ENCODE peak calls at places on chromosome 13, in nine cellular contexts. Z, O, M, D, V, I, F, A and C are unnamed samples.
A peak's percentile ranks its signal among the peaks of the same experiment; 100 is the strongest.

GRCh38 chr13:100361504-100361903 is 227.1 kb downstream of the GGACT start:
- DNase-seq in A (no peak), O (no peak), F (no peak), Z (no peak), V (no peak), M (no peak), D (no peak), I (no peak), C (no peak)

GRCh38 chr13:97259787-97260641 is 37.9 kb downstream of the MBNL2 start:
- DNase-seq in D (no peak), I (peak; percentile 53), V (no peak), Z (no peak), O (no peak), M (no peak), A (no peak), F (no peak), C (no peak)

GRCh38 chr13:112638157-112638750 is 50.3 kb upstream of the TUBGCP3 start:
- DNase-seq in D (no peak), O (no peak), A (no peak), Z (no peak), I (no peak), F (no peak), M (no peak), V (no peak), C (no peak)

GRCh38 chr13:98427331-98427995 is 149.4 kb downstream of the STK24 start:
- DNase-seq in Z (no peak), A (no peak), M (no peak), V (no peak), F (no peak), O (no peak), D (no peak), I (no peak), C (no peak)

GRCh38 chr13:113105032-113105993 is at the start of gene F7:
- DNase-seq in A (no peak), M (no peak), I (no peak), O (no peak), Z (no peak), V (no peak), F (no peak), D (no peak), C (no peak)

GRCh38 chr13:42574011-42574410 is at the start of gene TNFSF11:
- DNase-seq in D (peak; percentile 72), M (peak; percentile 31), F (peak; percentile 29), V (no peak), A (peak; percentile 13), Z (no peak), O (no peak), I (no peak), C (peak; percentile 59)

GRCh38 chr13:46180393-46180792 is 1.6 kb downstream of the LCP1 start:
- DNase-seq in Z (no peak), O (no peak), A (no peak), D (no peak), M (no peak), V (no peak), F (no peak), I (no peak), C (no peak)

GRCh38 chr13:45847554-45848224 is 3.9 kb downstream of the SIAH3 start:
- DNase-seq in A (peak; percentile 47), D (peak; percentile 36), O (peak; percentile 26), I (no peak), M (no peak), V (peak; percentile 22), Z (no peak), F (no peak), C (no peak)

GRCh38 chr13:48828962-48829405 is 146.7 kb upstream of the FNDC3A start:
- DNase-seq in M (no peak), I (no peak), Z (no peak), F (peak; percentile 6), V (no peak), D (no peak), A (no peak), O (no peak), C (no peak)

GRCh38 chr13:83883061-83883523 is 818 bp upstream of the SLITRK1 start:
- DNase-seq in V (no peak), I (no peak), Z (no peak), F (no peak), D (no peak), M (no peak), A (no peak), O (no peak), C (no peak)

GRCh38 chr13:44191504-44192171 is 182.0 kb upstream of the SERP2 start:
- DNase-seq in A (peak; percentile 23), M (no peak), O (peak; percentile 43), I (no peak), Z (no peak), F (peak; percentile 58), V (no peak), D (peak; percentile 36), C (no peak)

GRCh38 chr13:46804391-46804815 is 7.4 kb upstream of the ESD start:
- DNase-seq in V (no peak), M (no peak), Z (no peak), O (no peak), I (peak; percentile 95), A (no peak), D (no peak), F (no peak), C (no peak)

GRCh38 chr13:40895715-40896184 is 106.3 kb downstream of the SLC25A15 start:
- DNase-seq in V (no peak), I (no peak), A (no peak), F (no peak), M (no peak), Z (no peak), O (no peak), D (no peak), C (no peak)

GRCh38 chr13:43303040-43303729 is 279.8 kb downstream of the DNAJC15 start:
- DNase-seq in O (peak; percentile 78), Z (no peak), D (peak; percentile 19), I (no peak), M (peak; percentile 64), F (peak; percentile 79), A (no peak), V (peak; percentile 57), C (peak; percentile 21)

GRCh38 chr13:112204376-112204775 is 137.4 kb downstream of the SOX1 start:
- DNase-seq in V (no peak), F (no peak), Z (no peak), D (no peak), M (no peak), I (no peak), O (no peak), A (no peak), C (no peak)

GRCh38 chr13:46012404-46012803 is 40.1 kb downstream of the ZC3H13 start:
- DNase-seq in F (no peak), A (no peak), D (no peak), V (no peak), O (no peak), I (no peak), M (no peak), Z (no peak), C (no peak)

GRCh38 chr13:83773961-83774360 is 108.3 kb downstream of the SLITRK1 start:
- DNase-seq in M (no peak), F (no peak), V (no peak), I (no peak), D (no peak), O (no peak), A (no peak), Z (no peak), C (no peak)

GRCh38 chr13:79972066-79972569 is 368.8 kb downstream of the SPRY2 start:
- DNase-seq in V (no peak), M (no peak), F (no peak), I (no peak), D (no peak), Z (no peak), A (no peak), O (no peak), C (no peak)

GRCh38 chr13:79973533-79973963 is 367.4 kb downstream of the SPRY2 start:
- DNase-seq in F (peak; percentile 2), D (peak; percentile 9), A (no peak), I (no peak), M (no peak), Z (no peak), V (peak; percentile 22), O (no peak), C (peak; percentile 9)
- TF ChIP-seq CTCF in F (peak; percentile 60), D (peak; percentile 29), A (no peak), I (no peak), M (peak; percentile 72), Z (peak; percentile 41), V (peak; percentile 35), O (peak; percentile 35), C (peak; percentile 25)

GRCh38 chr13:25933520-25933919 is 118.3 kb downstream of the SHISA2 start:
- DNase-seq in A (no peak), Z (no peak), V (no peak), O (no peak), I (no peak), D (no peak), F (no peak), M (no peak), C (no peak)
- TF ChIP-seq CTCF in A (no peak), Z (no peak), V (no peak), O (no peak), I (no peak), D (no peak), F (no peak), M (no peak), C (no peak)

GRCh38 chr13:109148243-109148642 is 518.8 kb downstream of the MYO16 start:
- DNase-seq in Z (no peak), M (no peak), F (no peak), O (no peak), V (no peak), A (no peak), I (no peak), D (no peak), C (no peak)

GRCh38 chr13:109146912-109147624 is 517.7 kb downstream of the MYO16 start:
- DNase-seq in I (no peak), Z (no peak), O (no peak), D (no peak), M (no peak), F (peak; percentile 45), V (no peak), A (no peak), C (no peak)

GRCh38 chr13:109146393-109146792 is 517.0 kb downstream of the MYO16 start:
- DNase-seq in Z (no peak), F (no peak), D (no peak), A (no peak), V (no peak), I (no peak), O (no peak), M (no peak), C (no peak)

GRCh38 chr13:109144693-109145437 is 515.5 kb downstream of the MYO16 start:
- DNase-seq in I (no peak), V (no peak), O (no peak), Z (no peak), D (no peak), M (no peak), F (no peak), A (no peak), C (no peak)

DNA sequence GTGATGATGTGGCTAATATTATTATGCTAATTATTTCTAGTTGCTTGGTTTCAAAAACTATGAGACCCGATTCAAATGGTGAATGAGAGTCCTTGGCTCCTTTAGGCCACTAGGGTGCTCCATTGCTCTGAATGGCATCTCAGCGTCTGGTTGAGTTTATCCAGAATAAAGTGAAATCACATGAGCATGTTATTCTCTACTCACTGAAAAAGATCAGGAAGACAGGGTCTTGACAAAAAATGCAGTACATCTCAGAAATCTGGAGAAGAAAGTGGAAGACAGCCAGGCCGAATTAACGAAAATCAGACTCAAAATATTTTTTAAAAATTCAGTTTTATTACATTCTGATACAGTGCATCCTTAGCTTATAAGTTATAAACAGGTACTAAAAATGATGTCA is 516.2 kb downstream of the MYO16 start:
- DNase-seq in O (peak; percentile 55), D (peak; percentile 74), V (no peak), Z (no peak), M (no peak), A (no peak), I (no peak), F (peak; percentile 79), C (peak; percentile 49)
- TF ChIP-seq CTCF in O (peak; percentile 65), D (peak; percentile 22), V (peak; percentile 56), Z (peak; percentile 21), M (peak; percentile 70), A (no peak), I (peak; percentile 80), F (peak; percentile 93), C (peak; percentile 59)

GRCh38 chr13:110338441-110339101 is 31.5 kb downstream of the COL4A2 start:
- DNase-seq in I (peak; percentile 91), O (no peak), Z (no peak), V (peak; percentile 59), F (no peak), M (no peak), D (no peak), A (no peak), C (no peak)
- TF ChIP-seq CTCF in I (no peak), O (no peak), Z (no peak), V (no peak), F (no peak), M (no peak), D (no peak), A (no peak), C (no peak)